ENCODE peak calls at places on chromosomes 16 and 17, in eight cellular contexts. E is IMR-90, X is OCI-LY7, U is A549, N is breast epithelium, B is cardiac fibroblast, Z is PC-3, Y is ovary. F is an unnamed sample.

GRCh38 chr16:27417047-27417671 is 15.2 kb downstream of the IL21R start:
- DNase-seq in E (no peak), X (no peak), U (no peak), N (no peak), B (no peak), Z (no peak), Y (no peak), F (no peak)

GRCh38 chr16:86512860-86513470 is 2.6 kb downstream of the FOXF1 start:
- DNase-seq in E (peak), X (no peak), U (no peak), N (no peak), B (no peak), Z (no peak), Y (no peak), F (no peak)

GRCh38 chr17:72404872-72405271 is 284.1 kb downstream of the SOX9 start:
- DNase-seq in E (peak), X (no peak), U (no peak), N (no peak), B (peak), Z (peak), Y (no peak), F (no peak)

GRCh38 chr16:2854700-2855309 is 3.2 kb downstream of the PRSS22 start:
- DNase-seq in E (no peak), X (peak), U (no peak), N (no peak), B (peak), Z (peak), Y (no peak), F (peak)

GRCh38 chr16:58661199-58661830 is 23.3 kb downstream of the SLC38A7 start:
- DNase-seq in E (peak), X (peak), U (peak), N (no peak), B (peak), Z (peak), Y (no peak), F (peak)

GRCh38 chr16:641326-642188 is at the start of gene MCRIP2:
- DNase-seq in E (peak), X (peak), U (peak), N (no peak), B (peak), Z (peak), Y (peak), F (peak)

GRCh38 chr16:55175389-55175788 is 148.6 kb upstream of the IRX6 start:
- DNase-seq in E (no peak), X (no peak), U (no peak), N (no peak), B (no peak), Z (no peak), Y (no peak), F (no peak)

GRCh38 chr16:769201-769769 is 8.8 kb downstream of the MSLN start:
- DNase-seq in E (no peak), X (no peak), U (no peak), N (no peak), B (no peak), Z (no peak), Y (no peak), F (no peak)

GRCh38 chr16:3021449-3022207 is 1.5 kb downstream of the TNFRSF12A start:
- DNase-seq in E (peak), X (peak), U (peak), N (peak), B (peak), Z (peak), Y (peak), F (peak)

GRCh38 chr17:81480140-81480917 is 32.3 kb downstream of the ACTG1 start:
- DNase-seq in E (peak), X (no peak), U (no peak), N (no peak), B (peak), Z (peak), Y (no peak), F (no peak)

GRCh38 chr16:85179344-85180046 is 67.2 kb upstream of the CIBAR2 start:
- DNase-seq in E (no peak), X (no peak), U (no peak), N (no peak), B (no peak), Z (no peak), Y (no peak), F (no peak)

GRCh38 chr17:50953831-50954601 is 87.9 kb upstream of the TOB1 start:
- DNase-seq in E (peak), X (no peak), U (no peak), N (no peak), B (peak), Z (no peak), Y (peak), F (peak)

GRCh38 chr16:5790512-5790911 is 692.9 kb upstream of the EEF2KMT start:
- DNase-seq in E (no peak), X (no peak), U (no peak), N (no peak), B (no peak), Z (no peak), Y (no peak), F (no peak)

GRCh38 chr17:1180958-1181768 is 1.4 kb upstream of the ABR start:
- DNase-seq in E (no peak), X (peak), U (no peak), N (no peak), B (no peak), Z (no peak), Y (no peak), F (peak)

GRCh38 chr16:57265850-57266530 is 18.5 kb downstream of the PLLP start:
- DNase-seq in E (no peak), X (no peak), U (no peak), N (peak), B (peak), Z (peak), Y (peak), F (no peak)

GRCh38 chr17:77032929-77033328 is 107.8 kb upstream of the SEC14L1 start:
- DNase-seq in E (no peak), X (no peak), U (no peak), N (no peak), B (no peak), Z (no peak), Y (no peak), F (no peak)

GRCh38 chr17:77035526-77035925 is 105.2 kb upstream of the SEC14L1 start:
- DNase-seq in E (no peak), X (no peak), U (no peak), N (no peak), B (no peak), Z (no peak), Y (no peak), F (no peak)

GRCh38 chr17:77036136-77036840 is 104.5 kb upstream of the SEC14L1 start:
- DNase-seq in E (no peak), X (no peak), U (no peak), N (no peak), B (no peak), Z (no peak), Y (no peak), F (no peak)

GRCh38 chr17:77033892-77034404 is 106.8 kb upstream of the SEC14L1 start:
- DNase-seq in E (no peak), X (peak), U (no peak), N (no peak), B (no peak), Z (no peak), Y (no peak), F (no peak)

DNA sequence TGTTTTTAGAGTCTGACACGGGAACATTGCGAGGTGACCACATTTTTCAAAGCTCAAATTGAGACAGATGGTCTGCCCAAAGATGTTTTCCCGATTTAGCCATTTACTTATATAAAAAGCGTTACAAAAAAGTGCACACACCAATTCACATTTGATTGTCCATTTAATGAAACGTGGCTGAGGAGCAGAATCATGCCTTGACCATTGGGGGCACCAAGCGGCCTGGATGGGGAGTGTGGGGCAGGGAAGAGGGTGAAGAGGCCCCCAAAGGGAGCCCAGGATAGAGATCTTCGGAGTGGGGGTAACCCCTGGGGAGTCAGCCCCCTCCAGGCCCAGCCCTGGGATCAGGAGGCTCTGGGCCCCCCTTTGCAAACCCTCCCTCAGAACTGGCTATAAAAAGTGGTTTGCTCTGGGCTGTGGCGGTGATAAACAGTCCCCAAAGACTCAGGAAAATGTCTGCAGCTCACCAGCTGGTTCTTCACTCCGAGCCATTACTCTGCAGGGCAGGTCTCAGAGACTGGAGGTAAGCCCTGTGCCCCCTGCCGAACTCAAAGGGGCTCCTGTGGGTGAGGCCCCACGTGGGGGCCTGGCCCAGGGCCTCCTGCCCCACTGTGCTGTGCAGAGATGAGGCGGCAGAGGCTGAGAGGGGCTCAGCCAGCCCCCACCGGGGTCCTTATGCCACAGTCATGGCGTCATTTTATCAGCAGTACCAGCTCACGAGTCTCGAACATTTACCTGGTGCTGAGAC is 105.9 kb upstream of the SEC14L1 start:
- DNase-seq in E (no peak), X (peak), U (no peak), N (no peak), B (no peak), Z (no peak), Y (no peak), F (no peak)
- TF ChIP-seq CTCF in E (no peak), X (peak), U (no peak), N (no peak), B (no peak), Z (no peak), Y (no peak), F (no peak)

DNA sequence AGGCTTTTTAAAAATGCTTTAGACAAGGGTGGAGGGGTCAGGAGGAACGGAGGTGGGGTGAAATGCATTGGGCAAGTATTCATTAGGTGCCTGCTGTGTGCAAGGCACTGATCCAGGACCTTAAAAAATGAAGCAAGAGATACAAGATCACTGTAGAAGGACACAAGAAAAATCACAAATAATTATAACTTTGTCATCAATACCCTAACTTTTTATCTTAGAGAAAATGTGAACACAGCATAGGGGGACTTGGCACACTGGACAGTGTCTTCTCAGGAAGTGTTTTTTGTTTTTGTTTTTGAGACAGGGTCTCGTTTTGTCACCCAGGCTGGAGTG is 7.0 kb downstream of the EPOP start:
- DNase-seq in E (no peak), X (no peak), U (no peak), N (no peak), B (no peak), Z (no peak), Y (no peak), F (no peak)
- TF ChIP-seq CTCF in E (no peak), X (no peak), U (no peak), N (no peak), B (no peak), Z (no peak), Y (no peak), F (no peak)

DNA sequence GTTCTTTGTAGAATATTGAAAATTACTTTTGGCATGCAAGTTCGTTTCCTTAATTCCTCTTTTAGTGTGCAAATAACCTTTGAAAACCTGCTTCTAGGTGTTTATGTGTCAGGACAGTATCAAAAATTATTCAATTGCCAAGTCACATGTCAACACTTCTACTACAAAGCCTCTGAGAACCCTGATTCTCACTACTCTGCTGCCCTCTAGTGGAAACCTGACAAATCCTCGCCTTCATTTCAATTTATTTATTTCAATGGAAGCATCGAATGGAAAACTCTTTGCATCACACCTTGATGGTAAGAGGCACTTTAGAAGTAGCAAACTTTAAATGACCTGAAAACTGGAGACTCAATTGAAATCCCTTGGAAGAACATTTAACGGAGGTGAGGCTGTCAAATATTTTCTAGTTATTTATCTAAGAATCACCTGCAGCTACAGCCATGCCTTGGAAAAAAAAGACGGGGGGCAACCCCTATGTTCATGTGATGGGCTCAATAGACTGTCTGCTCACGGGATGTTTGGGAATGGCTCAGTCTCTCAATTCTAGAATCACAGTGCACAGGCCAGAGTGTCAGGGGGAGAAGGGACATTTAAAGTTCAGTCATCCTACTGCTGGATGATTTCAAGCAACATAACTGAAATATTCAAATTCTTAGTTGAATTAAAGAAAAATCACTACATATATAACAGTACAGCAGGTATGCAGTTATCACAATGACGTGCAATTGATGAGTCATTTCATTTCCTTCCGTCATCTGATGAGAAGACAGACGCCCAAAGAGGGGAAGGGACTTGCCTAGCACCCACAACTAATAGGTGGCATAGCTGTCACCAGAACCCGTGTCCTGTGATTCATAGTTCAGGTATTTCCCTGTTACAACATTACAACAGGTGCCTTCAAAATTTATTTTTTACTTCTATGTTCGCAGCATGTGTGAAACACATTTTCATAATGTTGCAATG is 563.9 kb downstream of the TOX3 start:
- DNase-seq in E (peak), X (peak), U (peak), N (no peak), B (peak), Z (peak), Y (no peak), F (peak)
- TF ChIP-seq CTCF in E (peak), X (peak), U (peak), N (peak), B (peak), Z (peak), Y (peak), F (peak)

GRCh38 chr16:81140930-81141780 is 45.0 kb upstream of the GCSH start:
- DNase-seq in E (no peak), X (peak), U (no peak), N (no peak), B (no peak), Z (peak), Y (no peak), F (no peak)
- TF ChIP-seq CTCF in E (no peak), X (peak), U (peak), N (no peak), B (peak), Z (peak), Y (no peak), F (no peak)

F was measured in GM13976.